ENCODE peak calls at places on chromosomes 2 and 18, in nine cellular contexts. One of them, this sample, is unnamed. For H3K9me3, the result is how much of the 10 kb centered on the place peaks cover.

GRCh38 chr2:68769586-68770270 is 35.1 kb downstream of the ARHGAP25 start:
- DNase-seq in upper lobe of right lung: no peak
- DNase-seq in A673: no peak
- DNase-seq in GM23248: no peak
- DNase-seq in neuronal stem cell: no peak
- DNase-seq in tibial artery: no peak
- DNase-seq in adrenal gland: no peak
- DNase-seq in testis: no peak
- DNase-seq in WERI-Rb-1: no peak
- DNase-seq in this sample: no peak

GRCh38 chr2:151971301-151972072 is 127.4 kb downstream of the CACNB4 start:
- DNase-seq in WERI-Rb-1: no peak
- DNase-seq in GM23248: no peak
- DNase-seq in neuronal stem cell: no peak
- DNase-seq in upper lobe of right lung: no peak
- DNase-seq in tibial artery: no peak
- DNase-seq in A673: no peak
- DNase-seq in testis: no peak
- DNase-seq in adrenal gland: no peak
- DNase-seq in this sample: no peak

GRCh38 chr2:94875064-94875819 is 4.0 kb downstream of the TEKT4 start:
- DNase-seq in GM23248: no peak
- DNase-seq in upper lobe of right lung: peak
- DNase-seq in testis: no peak
- DNase-seq in A673: no peak
- DNase-seq in adrenal gland: no peak
- DNase-seq in neuronal stem cell: no peak
- DNase-seq in WERI-Rb-1: no peak
- DNase-seq in tibial artery: no peak
- DNase-seq in this sample: no peak

GRCh38 chr2:45919711-45920111 is 268.2 kb downstream of the PRKCE start:
- DNase-seq in WERI-Rb-1: no peak
- DNase-seq in neuronal stem cell: no peak
- DNase-seq in testis: no peak
- DNase-seq in GM23248: no peak
- DNase-seq in A673: no peak
- DNase-seq in adrenal gland: no peak
- DNase-seq in upper lobe of right lung: no peak
- DNase-seq in tibial artery: no peak
- DNase-seq in this sample: no peak

GRCh38 chr18:8783335-8783993 is 78.1 kb downstream of the MTCL1 start:
- DNase-seq in WERI-Rb-1: no peak
- DNase-seq in testis: peak
- DNase-seq in tibial artery: no peak
- DNase-seq in A673: no peak
- DNase-seq in GM23248: no peak
- DNase-seq in neuronal stem cell: no peak
- DNase-seq in adrenal gland: no peak
- DNase-seq in upper lobe of right lung: no peak
- DNase-seq in this sample: no peak

GRCh38 chr2:235050992-235051351 is 99.2 kb downstream of the SH3BP4 start:
- DNase-seq in neuronal stem cell: no peak
- DNase-seq in adrenal gland: peak
- DNase-seq in testis: peak
- DNase-seq in tibial artery: peak
- DNase-seq in upper lobe of right lung: peak
- DNase-seq in A673: peak
- DNase-seq in WERI-Rb-1: peak
- DNase-seq in GM23248: peak
- DNase-seq in this sample: peak

GRCh38 chr18:43587538-43588153 is 310.4 kb upstream of the SYT4 start:
- DNase-seq in testis: peak
- DNase-seq in neuronal stem cell: peak
- DNase-seq in WERI-Rb-1: no peak
- DNase-seq in A673: peak
- DNase-seq in adrenal gland: peak
- DNase-seq in tibial artery: no peak
- DNase-seq in GM23248: peak
- DNase-seq in upper lobe of right lung: no peak
- DNase-seq in this sample: no peak

GRCh38 chr2:121101093-121101715 is 183.8 kb downstream of the TFCP2L1 start:
- DNase-seq in A673: no peak
- DNase-seq in neuronal stem cell: no peak
- DNase-seq in testis: no peak
- DNase-seq in GM23248: no peak
- DNase-seq in tibial artery: no peak
- DNase-seq in WERI-Rb-1: peak
- DNase-seq in upper lobe of right lung: no peak
- DNase-seq in adrenal gland: no peak
- DNase-seq in this sample: no peak

GRCh38 chr2:70960833-70961647 is 17.4 kb upstream of the ANKRD53 start:
- DNase-seq in upper lobe of right lung: peak
- DNase-seq in tibial artery: peak
- DNase-seq in WERI-Rb-1: no peak
- DNase-seq in GM23248: no peak
- DNase-seq in A673: no peak
- DNase-seq in testis: peak
- DNase-seq in adrenal gland: no peak
- DNase-seq in neuronal stem cell: no peak
- DNase-seq in this sample: no peak

GRCh38 chr2:188773075-188773474 is 201.1 kb upstream of the COL3A1 start:
- DNase-seq in upper lobe of right lung: no peak
- DNase-seq in GM23248: peak
- DNase-seq in testis: no peak
- DNase-seq in A673: no peak
- DNase-seq in neuronal stem cell: no peak
- DNase-seq in WERI-Rb-1: no peak
- DNase-seq in adrenal gland: no peak
- DNase-seq in tibial artery: no peak
- DNase-seq in this sample: no peak

GRCh38 chr2:191545361-191545760 is 132.6 kb upstream of the NABP1 start:
- DNase-seq in adrenal gland: no peak
- DNase-seq in neuronal stem cell: no peak
- DNase-seq in upper lobe of right lung: no peak
- DNase-seq in tibial artery: no peak
- DNase-seq in testis: no peak
- DNase-seq in WERI-Rb-1: no peak
- DNase-seq in A673: no peak
- DNase-seq in GM23248: no peak
- DNase-seq in this sample: no peak

GRCh38 chr2:234451852-234452625 is 44.8 kb downstream of the ARL4C start:
- DNase-seq in testis: no peak
- DNase-seq in upper lobe of right lung: no peak
- DNase-seq in GM23248: peak
- DNase-seq in A673: no peak
- DNase-seq in neuronal stem cell: no peak
- DNase-seq in adrenal gland: no peak
- DNase-seq in WERI-Rb-1: no peak
- DNase-seq in tibial artery: no peak
- DNase-seq in this sample: no peak

GRCh38 chr18:66728951-66729350 is 125.1 kb upstream of the CDH19 start:
- DNase-seq in A673: no peak
- DNase-seq in WERI-Rb-1: no peak
- DNase-seq in testis: no peak
- DNase-seq in upper lobe of right lung: no peak
- DNase-seq in adrenal gland: no peak
- DNase-seq in tibial artery: no peak
- DNase-seq in GM23248: no peak
- DNase-seq in neuronal stem cell: no peak
- DNase-seq in this sample: peak

GRCh38 chr2:147711031-147711430 is 133.8 kb upstream of the ACVR2A start:
- DNase-seq in upper lobe of right lung: no peak
- DNase-seq in testis: no peak
- DNase-seq in WERI-Rb-1: no peak
- DNase-seq in neuronal stem cell: no peak
- DNase-seq in adrenal gland: no peak
- DNase-seq in A673: no peak
- DNase-seq in tibial artery: no peak
- DNase-seq in GM23248: peak
- DNase-seq in this sample: no peak

DNA sequence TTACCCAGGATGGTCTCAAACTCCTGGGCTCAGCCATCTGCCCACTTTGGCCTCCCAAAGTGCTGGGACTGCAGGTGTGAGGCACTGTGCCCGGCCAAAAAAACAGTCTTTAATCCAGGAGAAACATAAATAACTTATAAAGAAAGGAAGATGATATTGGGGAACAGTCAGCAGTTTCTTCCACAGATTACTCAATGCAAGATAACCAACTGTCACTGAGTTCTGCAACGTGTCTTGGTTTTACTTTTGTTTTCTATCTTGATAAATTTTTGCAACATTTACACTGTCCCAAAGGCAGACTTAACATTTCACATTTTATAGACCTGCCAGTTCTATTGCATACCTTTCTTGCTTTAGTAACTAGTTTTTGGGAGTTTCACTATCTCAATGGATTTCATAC is 71.1 kb downstream of the ANKRD44 start:
- DNase-seq in adrenal gland: no peak
- DNase-seq in testis: no peak
- DNase-seq in WERI-Rb-1: no peak
- DNase-seq in GM23248: no peak
- DNase-seq in neuronal stem cell: no peak
- DNase-seq in upper lobe of right lung: no peak
- DNase-seq in tibial artery: no peak
- DNase-seq in A673: no peak
- DNase-seq in this sample: no peak
- H3K4me3 ChIP-seq in adrenal gland: no peak
- H3K4me3 ChIP-seq in testis: no peak
- H3K4me3 ChIP-seq in WERI-Rb-1: no peak
- H3K4me3 ChIP-seq in GM23248: no peak
- H3K4me3 ChIP-seq in neuronal stem cell: no peak
- H3K4me3 ChIP-seq in upper lobe of right lung: peak
- H3K4me3 ChIP-seq in tibial artery: no peak
- H3K4me3 ChIP-seq in A673: no peak
- H3K4me3 ChIP-seq in this sample: no peak

GRCh38 chr2:103003750-103004250 is 242.0 kb downstream of the TMEM182 start:
- DNase-seq in testis: no peak
- DNase-seq in A673: no peak
- DNase-seq in neuronal stem cell: no peak
- DNase-seq in tibial artery: no peak
- DNase-seq in adrenal gland: no peak
- DNase-seq in upper lobe of right lung: no peak
- DNase-seq in GM23248: no peak
- DNase-seq in WERI-Rb-1: no peak
- DNase-seq in this sample: no peak
- H3K27ac ChIP-seq in testis: no peak
- H3K27ac ChIP-seq in A673: no peak
- H3K27ac ChIP-seq in neuronal stem cell: no peak
- H3K27ac ChIP-seq in tibial artery: no peak
- H3K27ac ChIP-seq in adrenal gland: no peak
- H3K27ac ChIP-seq in upper lobe of right lung: no peak
- H3K27ac ChIP-seq in GM23248: no peak
- H3K27ac ChIP-seq in WERI-Rb-1: no peak
- H3K27ac ChIP-seq in this sample: no peak

GRCh38 chr2:8412586-8412985 is 269.3 kb upstream of the ID2 start:
- DNase-seq in adrenal gland: peak
- DNase-seq in upper lobe of right lung: no peak
- DNase-seq in GM23248: peak
- DNase-seq in A673: peak
- DNase-seq in WERI-Rb-1: no peak
- DNase-seq in neuronal stem cell: no peak
- DNase-seq in tibial artery: peak
- DNase-seq in testis: peak
- DNase-seq in this sample: peak

GRCh38 chr2:8413589-8414135 is 268.2 kb upstream of the ID2 start:
- DNase-seq in tibial artery: peak
- DNase-seq in adrenal gland: peak
- DNase-seq in A673: no peak
- DNase-seq in neuronal stem cell: no peak
- DNase-seq in upper lobe of right lung: no peak
- DNase-seq in GM23248: no peak
- DNase-seq in WERI-Rb-1: no peak
- DNase-seq in testis: no peak
- DNase-seq in this sample: no peak

GRCh38 chr2:8416836-8417832 is 264.7 kb upstream of the ID2 start:
- DNase-seq in upper lobe of right lung: no peak
- DNase-seq in tibial artery: no peak
- DNase-seq in testis: no peak
- DNase-seq in WERI-Rb-1: peak
- DNase-seq in adrenal gland: no peak
- DNase-seq in neuronal stem cell: no peak
- DNase-seq in A673: no peak
- DNase-seq in GM23248: no peak
- DNase-seq in this sample: no peak

GRCh38 chr2:8416172-8416571 is 265.7 kb upstream of the ID2 start:
- DNase-seq in neuronal stem cell: no peak
- DNase-seq in tibial artery: no peak
- DNase-seq in testis: no peak
- DNase-seq in A673: no peak
- DNase-seq in upper lobe of right lung: no peak
- DNase-seq in WERI-Rb-1: no peak
- DNase-seq in adrenal gland: no peak
- DNase-seq in GM23248: no peak
- DNase-seq in this sample: no peak

GRCh38 chr2:8414946-8415869 is 266.6 kb upstream of the ID2 start:
- DNase-seq in neuronal stem cell: no peak
- DNase-seq in testis: no peak
- DNase-seq in GM23248: no peak
- DNase-seq in WERI-Rb-1: no peak
- DNase-seq in A673: peak
- DNase-seq in tibial artery: no peak
- DNase-seq in adrenal gland: no peak
- DNase-seq in upper lobe of right lung: no peak
- DNase-seq in this sample: no peak
- H3K9me3 ChIP-seq in neuronal stem cell: under half
- H3K9me3 ChIP-seq in testis: under half
- H3K9me3 ChIP-seq in GM23248: under half
- H3K9me3 ChIP-seq in WERI-Rb-1: under half
- H3K9me3 ChIP-seq in A673: under half
- H3K9me3 ChIP-seq in tibial artery: under half
- H3K9me3 ChIP-seq in adrenal gland: under half
- H3K9me3 ChIP-seq in upper lobe of right lung: under half
- H3K9me3 ChIP-seq in this sample: under half

GRCh38 chr2:240932001-240932723 is 26.0 kb downstream of the CROCC2 start:
- DNase-seq in neuronal stem cell: no peak
- DNase-seq in tibial artery: peak
- DNase-seq in WERI-Rb-1: peak
- DNase-seq in GM23248: no peak
- DNase-seq in A673: no peak
- DNase-seq in testis: peak
- DNase-seq in adrenal gland: no peak
- DNase-seq in upper lobe of right lung: peak
- DNase-seq in this sample: no peak

GRCh38 chr2:240933966-240934700 is 28.0 kb downstream of the CROCC2 start:
- DNase-seq in WERI-Rb-1: peak
- DNase-seq in upper lobe of right lung: peak
- DNase-seq in A673: no peak
- DNase-seq in tibial artery: no peak
- DNase-seq in GM23248: no peak
- DNase-seq in neuronal stem cell: no peak
- DNase-seq in testis: peak
- DNase-seq in adrenal gland: peak
- DNase-seq in this sample: peak

GRCh38 chr2:240934701-240935100 is 28.6 kb downstream of the CROCC2 start:
- DNase-seq in A673: no peak
- DNase-seq in tibial artery: peak
- DNase-seq in WERI-Rb-1: peak
- DNase-seq in adrenal gland: no peak
- DNase-seq in neuronal stem cell: no peak
- DNase-seq in testis: peak
- DNase-seq in GM23248: no peak
- DNase-seq in upper lobe of right lung: peak
- DNase-seq in this sample: no peak

GRCh38 chr2:240932724-240933047 is 26.6 kb downstream of the CROCC2 start:
- DNase-seq in adrenal gland: no peak
- DNase-seq in GM23248: no peak
- DNase-seq in upper lobe of right lung: no peak
- DNase-seq in WERI-Rb-1: no peak
- DNase-seq in testis: no peak
- DNase-seq in tibial artery: no peak
- DNase-seq in A673: no peak
- DNase-seq in neuronal stem cell: no peak
- DNase-seq in this sample: no peak

GRCh38 chr2:240933048-240933965 is 27.2 kb downstream of the CROCC2 start:
- DNase-seq in adrenal gland: no peak
- DNase-seq in testis: peak
- DNase-seq in WERI-Rb-1: peak
- DNase-seq in upper lobe of right lung: peak
- DNase-seq in A673: no peak
- DNase-seq in neuronal stem cell: no peak
- DNase-seq in GM23248: no peak
- DNase-seq in tibial artery: peak
- DNase-seq in this sample: no peak
- H3K4me3 ChIP-seq in adrenal gland: no peak
- H3K4me3 ChIP-seq in testis: no peak
- H3K4me3 ChIP-seq in WERI-Rb-1: no peak
- H3K4me3 ChIP-seq in upper lobe of right lung: no peak
- H3K4me3 ChIP-seq in A673: no peak
- H3K4me3 ChIP-seq in neuronal stem cell: no peak
- H3K4me3 ChIP-seq in GM23248: no peak
- H3K4me3 ChIP-seq in tibial artery: no peak
- H3K4me3 ChIP-seq in this sample: no peak